ENCODE peak calls at places on chromosomes 16 and 17, in five cellular contexts. One of them, this sample, is unnamed.
A peak's percentile ranks its signal among the peaks of the same experiment; 100 is the strongest.

GRCh38 chr16:60818471-60818870 is 1217.8 kb downstream of the CDH8 start:
- DNase-seq in omental fat pad: no peak
- DNase-seq in CD8-positive, alpha-beta memory T cell: no peak
- DNase-seq in activated CD4-positive, alpha-beta T cell treated with anti-CD3 and anti-CD28 coated beads, Interleukin-2, amount 50 U/mL, for 1 hour: no peak
- DNase-seq in NCI-H446 treated with DMSO at 0.1 percent for 48 hours: no peak
- DNase-seq in this sample: no peak

GRCh38 chr17:68446626-68447041 is 10.7 kb downstream of the WIPI1 start:
- DNase-seq in omental fat pad: no peak
- DNase-seq in CD8-positive, alpha-beta memory T cell: no peak
- DNase-seq in activated CD4-positive, alpha-beta T cell treated with anti-CD3 and anti-CD28 coated beads, Interleukin-2, amount 50 U/mL, for 1 hour: no peak
- DNase-seq in NCI-H446 treated with DMSO at 0.1 percent for 48 hours: peak; percentile 5
- DNase-seq in this sample: no peak

GRCh38 chr17:15364615-15365014 is 23.2 kb upstream of the TEKT3 start:
- DNase-seq in omental fat pad: no peak
- DNase-seq in CD8-positive, alpha-beta memory T cell: no peak
- DNase-seq in activated CD4-positive, alpha-beta T cell treated with anti-CD3 and anti-CD28 coated beads, Interleukin-2, amount 50 U/mL, for 1 hour: no peak
- DNase-seq in NCI-H446 treated with DMSO at 0.1 percent for 48 hours: no peak
- DNase-seq in this sample: no peak

GRCh38 chr16:67652578-67653130 is 7.4 kb downstream of the ACD start:
- DNase-seq in omental fat pad: no peak
- DNase-seq in CD8-positive, alpha-beta memory T cell: no peak
- DNase-seq in activated CD4-positive, alpha-beta T cell treated with anti-CD3 and anti-CD28 coated beads, Interleukin-2, amount 50 U/mL, for 1 hour: no peak
- DNase-seq in NCI-H446 treated with DMSO at 0.1 percent for 48 hours: no peak
- DNase-seq in this sample: no peak

GRCh38 chr17:71163121-71163812 is 957.6 kb upstream of the SOX9 start:
- DNase-seq in omental fat pad: no peak
- DNase-seq in CD8-positive, alpha-beta memory T cell: no peak
- DNase-seq in activated CD4-positive, alpha-beta T cell treated with anti-CD3 and anti-CD28 coated beads, Interleukin-2, amount 50 U/mL, for 1 hour: no peak
- DNase-seq in NCI-H446 treated with DMSO at 0.1 percent for 48 hours: no peak
- DNase-seq in this sample: no peak

GRCh38 chr17:59707971-59708425 is 544 bp downstream of the VMP1 start:
- DNase-seq in omental fat pad: no peak
- DNase-seq in CD8-positive, alpha-beta memory T cell: peak; percentile 18
- DNase-seq in activated CD4-positive, alpha-beta T cell treated with anti-CD3 and anti-CD28 coated beads, Interleukin-2, amount 50 U/mL, for 1 hour: no peak
- DNase-seq in NCI-H446 treated with DMSO at 0.1 percent for 48 hours: no peak
- DNase-seq in this sample: peak; percentile 27

GRCh38 chr16:78844682-78845081 is 745.2 kb downstream of the WWOX start:
- DNase-seq in omental fat pad: no peak
- DNase-seq in CD8-positive, alpha-beta memory T cell: no peak
- DNase-seq in activated CD4-positive, alpha-beta T cell treated with anti-CD3 and anti-CD28 coated beads, Interleukin-2, amount 50 U/mL, for 1 hour: no peak
- DNase-seq in NCI-H446 treated with DMSO at 0.1 percent for 48 hours: no peak
- DNase-seq in this sample: no peak

GRCh38 chr17:72422505-72423285 is 301.9 kb downstream of the SOX9 start:
- DNase-seq in omental fat pad: no peak
- DNase-seq in CD8-positive, alpha-beta memory T cell: no peak
- DNase-seq in activated CD4-positive, alpha-beta T cell treated with anti-CD3 and anti-CD28 coated beads, Interleukin-2, amount 50 U/mL, for 1 hour: no peak
- DNase-seq in NCI-H446 treated with DMSO at 0.1 percent for 48 hours: no peak
- DNase-seq in this sample: no peak

GRCh38 chr17:40884708-40885512 is at the start of gene KRT20:
- DNase-seq in omental fat pad: no peak
- DNase-seq in CD8-positive, alpha-beta memory T cell: no peak
- DNase-seq in activated CD4-positive, alpha-beta T cell treated with anti-CD3 and anti-CD28 coated beads, Interleukin-2, amount 50 U/mL, for 1 hour: no peak
- DNase-seq in NCI-H446 treated with DMSO at 0.1 percent for 48 hours: no peak
- DNase-seq in this sample: no peak

GRCh38 chr17:82019905-82020873 is 2.5 kb downstream of the CENPX start:
- DNase-seq in omental fat pad: no peak
- DNase-seq in CD8-positive, alpha-beta memory T cell: peak; percentile 54
- DNase-seq in activated CD4-positive, alpha-beta T cell treated with anti-CD3 and anti-CD28 coated beads, Interleukin-2, amount 50 U/mL, for 1 hour: peak; percentile 60
- DNase-seq in NCI-H446 treated with DMSO at 0.1 percent for 48 hours: no peak
- DNase-seq in this sample: no peak

GRCh38 chr16:88456356-88457292 is 3.5 kb downstream of the ZFPM1 start:
- DNase-seq in omental fat pad: no peak
- DNase-seq in CD8-positive, alpha-beta memory T cell: no peak
- DNase-seq in activated CD4-positive, alpha-beta T cell treated with anti-CD3 and anti-CD28 coated beads, Interleukin-2, amount 50 U/mL, for 1 hour: peak; percentile 59
- DNase-seq in NCI-H446 treated with DMSO at 0.1 percent for 48 hours: no peak
- DNase-seq in this sample: no peak

GRCh38 chr17:67124469-67125148 is 80.3 kb downstream of the CACNG1 start:
- DNase-seq in omental fat pad: no peak
- DNase-seq in CD8-positive, alpha-beta memory T cell: no peak
- DNase-seq in activated CD4-positive, alpha-beta T cell treated with anti-CD3 and anti-CD28 coated beads, Interleukin-2, amount 50 U/mL, for 1 hour: no peak
- DNase-seq in NCI-H446 treated with DMSO at 0.1 percent for 48 hours: no peak
- DNase-seq in this sample: no peak

GRCh38 chr17:63991611-63992010 is 6.5 kb upstream of the PRR29 start:
- DNase-seq in omental fat pad: no peak
- DNase-seq in CD8-positive, alpha-beta memory T cell: no peak
- DNase-seq in activated CD4-positive, alpha-beta T cell treated with anti-CD3 and anti-CD28 coated beads, Interleukin-2, amount 50 U/mL, for 1 hour: no peak
- DNase-seq in NCI-H446 treated with DMSO at 0.1 percent for 48 hours: no peak
- DNase-seq in this sample: no peak

GRCh38 chr16:6482861-6483530 is 849.6 kb upstream of the RBFOX1 start:
- DNase-seq in omental fat pad: no peak
- DNase-seq in CD8-positive, alpha-beta memory T cell: no peak
- DNase-seq in activated CD4-positive, alpha-beta T cell treated with anti-CD3 and anti-CD28 coated beads, Interleukin-2, amount 50 U/mL, for 1 hour: no peak
- DNase-seq in NCI-H446 treated with DMSO at 0.1 percent for 48 hours: no peak
- DNase-seq in this sample: peak; percentile 8

GRCh38 chr17:48012151-48012520 is 25.5 kb downstream of the COPZ2 start:
- DNase-seq in omental fat pad: no peak
- DNase-seq in CD8-positive, alpha-beta memory T cell: peak; percentile 61
- DNase-seq in activated CD4-positive, alpha-beta T cell treated with anti-CD3 and anti-CD28 coated beads, Interleukin-2, amount 50 U/mL, for 1 hour: peak; percentile 64
- DNase-seq in NCI-H446 treated with DMSO at 0.1 percent for 48 hours: peak; percentile 61
- DNase-seq in this sample: no peak

GRCh38 chr17:34703533-34703932 is 124.2 kb downstream of the TMEM132E start:
- DNase-seq in omental fat pad: no peak
- DNase-seq in CD8-positive, alpha-beta memory T cell: no peak
- DNase-seq in activated CD4-positive, alpha-beta T cell treated with anti-CD3 and anti-CD28 coated beads, Interleukin-2, amount 50 U/mL, for 1 hour: peak; percentile 7
- DNase-seq in NCI-H446 treated with DMSO at 0.1 percent for 48 hours: no peak
- DNase-seq in this sample: no peak

GRCh38 chr16:67191995-67192681 is at the start of gene E2F4:
- DNase-seq in omental fat pad: peak; percentile 60
- DNase-seq in CD8-positive, alpha-beta memory T cell: peak; percentile 80
- DNase-seq in activated CD4-positive, alpha-beta T cell treated with anti-CD3 and anti-CD28 coated beads, Interleukin-2, amount 50 U/mL, for 1 hour: peak; percentile 82
- DNase-seq in NCI-H446 treated with DMSO at 0.1 percent for 48 hours: peak; percentile 73
- DNase-seq in this sample: peak; percentile 90

GRCh38 chr17:38598536-38598935 is 7.2 kb downstream of the SRCIN1 start:
- DNase-seq in omental fat pad: no peak
- DNase-seq in CD8-positive, alpha-beta memory T cell: no peak
- DNase-seq in activated CD4-positive, alpha-beta T cell treated with anti-CD3 and anti-CD28 coated beads, Interleukin-2, amount 50 U/mL, for 1 hour: no peak
- DNase-seq in NCI-H446 treated with DMSO at 0.1 percent for 48 hours: peak; percentile 51
- DNase-seq in this sample: peak; percentile 62

GRCh38 chr17:77233635-77234334 is 93.0 kb downstream of the SEC14L1 start:
- DNase-seq in omental fat pad: peak; percentile 48
- DNase-seq in CD8-positive, alpha-beta memory T cell: no peak
- DNase-seq in activated CD4-positive, alpha-beta T cell treated with anti-CD3 and anti-CD28 coated beads, Interleukin-2, amount 50 U/mL, for 1 hour: no peak
- DNase-seq in NCI-H446 treated with DMSO at 0.1 percent for 48 hours: no peak
- DNase-seq in this sample: no peak

GRCh38 chr17:50948711-50949110 is 82.6 kb upstream of the TOB1 start:
- DNase-seq in omental fat pad: no peak
- DNase-seq in CD8-positive, alpha-beta memory T cell: no peak
- DNase-seq in activated CD4-positive, alpha-beta T cell treated with anti-CD3 and anti-CD28 coated beads, Interleukin-2, amount 50 U/mL, for 1 hour: no peak
- DNase-seq in NCI-H446 treated with DMSO at 0.1 percent for 48 hours: no peak
- DNase-seq in this sample: no peak

GRCh38 chr17:42187833-42188232 is 2.6 kb upstream of the HCRT start:
- DNase-seq in omental fat pad: no peak
- DNase-seq in CD8-positive, alpha-beta memory T cell: no peak
- DNase-seq in activated CD4-positive, alpha-beta T cell treated with anti-CD3 and anti-CD28 coated beads, Interleukin-2, amount 50 U/mL, for 1 hour: no peak
- DNase-seq in NCI-H446 treated with DMSO at 0.1 percent for 48 hours: no peak
- DNase-seq in this sample: no peak

GRCh38 chr17:63537991-63538692 is 12.1 kb upstream of the DCAF7 start:
- DNase-seq in omental fat pad: no peak
- DNase-seq in CD8-positive, alpha-beta memory T cell: peak; percentile 7
- DNase-seq in activated CD4-positive, alpha-beta T cell treated with anti-CD3 and anti-CD28 coated beads, Interleukin-2, amount 50 U/mL, for 1 hour: no peak
- DNase-seq in NCI-H446 treated with DMSO at 0.1 percent for 48 hours: no peak
- DNase-seq in this sample: no peak

GRCh38 chr17:78950870-78951269 is 25.7 kb upstream of the TIMP2 start:
- DNase-seq in omental fat pad: no peak
- DNase-seq in CD8-positive, alpha-beta memory T cell: no peak
- DNase-seq in activated CD4-positive, alpha-beta T cell treated with anti-CD3 and anti-CD28 coated beads, Interleukin-2, amount 50 U/mL, for 1 hour: no peak
- DNase-seq in NCI-H446 treated with DMSO at 0.1 percent for 48 hours: no peak
- DNase-seq in this sample: no peak

GRCh38 chr17:36920032-36921000 is 17.0 kb upstream of the LHX1 start:
- DNase-seq in omental fat pad: no peak
- DNase-seq in CD8-positive, alpha-beta memory T cell: no peak
- DNase-seq in activated CD4-positive, alpha-beta T cell treated with anti-CD3 and anti-CD28 coated beads, Interleukin-2, amount 50 U/mL, for 1 hour: no peak
- DNase-seq in NCI-H446 treated with DMSO at 0.1 percent for 48 hours: no peak
- DNase-seq in this sample: no peak

GRCh38 chr17:82598256-82599011 is 49.8 kb downstream of the WDR45B start:
- DNase-seq in omental fat pad: no peak
- DNase-seq in CD8-positive, alpha-beta memory T cell: no peak
- DNase-seq in activated CD4-positive, alpha-beta T cell treated with anti-CD3 and anti-CD28 coated beads, Interleukin-2, amount 50 U/mL, for 1 hour: no peak
- DNase-seq in NCI-H446 treated with DMSO at 0.1 percent for 48 hours: no peak
- DNase-seq in this sample: no peak

GRCh38 chr16:3637371-3637923 is 17.0 kb upstream of the DNASE1 start:
- DNase-seq in omental fat pad: no peak
- DNase-seq in CD8-positive, alpha-beta memory T cell: peak; percentile 35
- DNase-seq in activated CD4-positive, alpha-beta T cell treated with anti-CD3 and anti-CD28 coated beads, Interleukin-2, amount 50 U/mL, for 1 hour: peak; percentile 16
- DNase-seq in NCI-H446 treated with DMSO at 0.1 percent for 48 hours: no peak
- DNase-seq in this sample: no peak

GRCh38 chr16:17921357-17921978 is 415.1 kb downstream of the NPIPA8 start:
- DNase-seq in omental fat pad: no peak
- DNase-seq in CD8-positive, alpha-beta memory T cell: peak; percentile 7
- DNase-seq in activated CD4-positive, alpha-beta T cell treated with anti-CD3 and anti-CD28 coated beads, Interleukin-2, amount 50 U/mL, for 1 hour: peak; percentile 42
- DNase-seq in NCI-H446 treated with DMSO at 0.1 percent for 48 hours: no peak
- DNase-seq in this sample: no peak

GRCh38 chr16:31327675-31328225 is 27.2 kb upstream of the ITGAX start:
- DNase-seq in omental fat pad: no peak
- DNase-seq in CD8-positive, alpha-beta memory T cell: no peak
- DNase-seq in activated CD4-positive, alpha-beta T cell treated with anti-CD3 and anti-CD28 coated beads, Interleukin-2, amount 50 U/mL, for 1 hour: no peak
- DNase-seq in NCI-H446 treated with DMSO at 0.1 percent for 48 hours: no peak
- DNase-seq in this sample: no peak